ENCODE peak calls at places on chromosome 12, in five cellular contexts. One of them, this sample, is unnamed.

GRCh38 chr12:102298022-102298421 is 100.4 kb upstream of the PMCH start:
- DNase-seq in GM12865: no peak
- DNase-seq in fibroblast of the aortic adventitia: peak
- DNase-seq in MCF 10A: peak
- DNase-seq in tibial nerve: no peak
- DNase-seq in this sample: no peak

GRCh38 chr12:5516781-5517180 is 84.9 kb downstream of the NTF3 start:
- DNase-seq in GM12865: no peak
- DNase-seq in MCF 10A: no peak
- DNase-seq in tibial nerve: no peak
- DNase-seq in fibroblast of the aortic adventitia: no peak
- DNase-seq in this sample: no peak

GRCh38 chr12:68451261-68452091 is 119.3 kb upstream of the MDM1 start:
- DNase-seq in MCF 10A: peak
- DNase-seq in fibroblast of the aortic adventitia: peak
- DNase-seq in GM12865: peak
- DNase-seq in tibial nerve: peak
- DNase-seq in this sample: no peak

GRCh38 chr12:24709201-24709600 is 239.7 kb downstream of the BCAT1 start:
- DNase-seq in MCF 10A: peak
- DNase-seq in GM12865: no peak
- DNase-seq in fibroblast of the aortic adventitia: peak
- DNase-seq in tibial nerve: no peak
- DNase-seq in this sample: no peak

GRCh38 chr12:89648211-89648930 is 60.3 kb downstream of the ATP2B1 start:
- DNase-seq in MCF 10A: no peak
- DNase-seq in tibial nerve: no peak
- DNase-seq in fibroblast of the aortic adventitia: peak
- DNase-seq in GM12865: no peak
- DNase-seq in this sample: no peak

GRCh38 chr12:25884024-25884919 is 74.2 kb upstream of the RASSF8 start:
- DNase-seq in GM12865: no peak
- DNase-seq in fibroblast of the aortic adventitia: no peak
- DNase-seq in tibial nerve: no peak
- DNase-seq in MCF 10A: no peak
- DNase-seq in this sample: no peak

GRCh38 chr12:69840727-69841126 is 15.7 kb downstream of the MYRFL start:
- DNase-seq in tibial nerve: no peak
- DNase-seq in fibroblast of the aortic adventitia: peak
- DNase-seq in GM12865: no peak
- DNase-seq in MCF 10A: no peak
- DNase-seq in this sample: no peak

GRCh38 chr12:8554451-8555195 is 13.9 kb upstream of the CLEC4E start:
- DNase-seq in MCF 10A: peak
- DNase-seq in tibial nerve: no peak
- DNase-seq in GM12865: no peak
- DNase-seq in fibroblast of the aortic adventitia: peak
- DNase-seq in this sample: no peak

GRCh38 chr12:69985656-69986055 is 160.6 kb downstream of the MYRFL start:
- DNase-seq in GM12865: peak
- DNase-seq in MCF 10A: peak
- DNase-seq in fibroblast of the aortic adventitia: no peak
- DNase-seq in tibial nerve: no peak
- DNase-seq in this sample: peak

GRCh38 chr12:109518820-109519665 is 41.6 kb downstream of the UBE3B start:
- DNase-seq in MCF 10A: peak
- DNase-seq in fibroblast of the aortic adventitia: peak
- DNase-seq in GM12865: peak
- DNase-seq in tibial nerve: peak
- DNase-seq in this sample: peak

GRCh38 chr12:32039917-32040575 is 66.6 kb upstream of the BICD1 start:
- DNase-seq in fibroblast of the aortic adventitia: peak
- DNase-seq in GM12865: no peak
- DNase-seq in MCF 10A: no peak
- DNase-seq in tibial nerve: no peak
- DNase-seq in this sample: no peak

GRCh38 chr12:51971679-51972423 is 20.4 kb downstream of the ACVR1B start:
- DNase-seq in GM12865: peak
- DNase-seq in MCF 10A: no peak
- DNase-seq in fibroblast of the aortic adventitia: peak
- DNase-seq in tibial nerve: no peak
- DNase-seq in this sample: no peak

GRCh38 chr12:122852336-122853275 is 17.3 kb downstream of the HIP1R start:
- DNase-seq in MCF 10A: no peak
- DNase-seq in tibial nerve: no peak
- DNase-seq in GM12865: no peak
- DNase-seq in fibroblast of the aortic adventitia: peak
- DNase-seq in this sample: no peak

GRCh38 chr12:53103860-53104305 is 597 bp downstream of the SOAT2 start:
- DNase-seq in tibial nerve: no peak
- DNase-seq in GM12865: peak
- DNase-seq in MCF 10A: no peak
- DNase-seq in fibroblast of the aortic adventitia: no peak
- DNase-seq in this sample: no peak

GRCh38 chr12:62933220-62933870 is 1.6 kb downstream of the PPM1H start:
- DNase-seq in MCF 10A: no peak
- DNase-seq in tibial nerve: no peak
- DNase-seq in GM12865: no peak
- DNase-seq in fibroblast of the aortic adventitia: no peak
- DNase-seq in this sample: peak

GRCh38 chr12:12717586-12718381 is 616 bp downstream of the CDKN1B start:
- DNase-seq in GM12865: no peak
- DNase-seq in tibial nerve: peak
- DNase-seq in MCF 10A: peak
- DNase-seq in fibroblast of the aortic adventitia: peak
- DNase-seq in this sample: peak

GRCh38 chr12:4120316-4120920 is 153.1 kb upstream of the CCND2 start:
- DNase-seq in tibial nerve: no peak
- DNase-seq in GM12865: no peak
- DNase-seq in MCF 10A: no peak
- DNase-seq in fibroblast of the aortic adventitia: no peak
- DNase-seq in this sample: no peak

GRCh38 chr12:82714427-82714826 is 27.7 kb downstream of the TMTC2 start:
- DNase-seq in GM12865: no peak
- DNase-seq in fibroblast of the aortic adventitia: no peak
- DNase-seq in MCF 10A: no peak
- DNase-seq in tibial nerve: no peak
- DNase-seq in this sample: no peak

GRCh38 chr12:20366776-20367409 is 1.4 kb upstream of the PDE3A start:
- DNase-seq in MCF 10A: no peak
- DNase-seq in tibial nerve: no peak
- DNase-seq in fibroblast of the aortic adventitia: no peak
- DNase-seq in GM12865: no peak
- DNase-seq in this sample: no peak

GRCh38 chr12:132379576-132379975 is 50.2 kb upstream of the GALNT9 start:
- DNase-seq in fibroblast of the aortic adventitia: no peak
- DNase-seq in GM12865: no peak
- DNase-seq in MCF 10A: no peak
- DNase-seq in tibial nerve: no peak
- DNase-seq in this sample: no peak
- TF ChIP-seq CTCF in fibroblast of the aortic adventitia: no peak
- TF ChIP-seq CTCF in GM12865: no peak
- TF ChIP-seq CTCF in MCF 10A: no peak
- TF ChIP-seq CTCF in tibial nerve: no peak
- TF ChIP-seq CTCF in this sample: no peak

DNA sequence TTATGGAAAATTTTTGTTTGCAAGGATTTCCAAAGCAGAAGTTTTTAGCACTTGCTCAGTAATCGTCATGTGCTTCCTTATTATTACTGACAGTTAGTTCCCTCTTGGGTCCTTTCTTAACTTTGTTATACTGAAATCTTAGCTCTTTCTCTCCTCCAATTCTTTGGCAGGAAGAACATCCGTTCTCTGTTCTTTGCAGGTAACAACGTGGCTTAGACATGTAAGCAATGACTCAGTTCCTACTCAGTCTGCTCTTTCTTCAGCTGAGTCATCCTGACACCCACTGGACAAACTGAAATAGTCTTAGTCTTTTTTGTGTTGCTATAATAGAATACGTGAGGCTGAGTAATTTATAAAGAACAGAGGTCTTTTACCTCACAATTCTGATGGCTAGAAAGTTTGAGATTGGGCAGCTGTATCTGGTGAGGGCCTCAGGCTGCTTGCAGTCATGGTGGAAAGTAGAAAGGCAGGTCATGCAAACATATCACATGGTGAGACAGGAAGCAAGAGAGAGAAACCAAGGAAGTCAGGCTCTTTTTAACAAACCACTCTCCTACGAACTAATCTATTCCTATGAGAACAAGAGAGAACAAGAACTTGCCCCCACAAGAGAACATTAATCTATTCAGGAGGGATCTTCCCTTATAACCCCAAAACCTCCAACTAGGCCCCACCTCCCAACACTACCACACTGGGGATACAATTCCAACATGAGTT is 49.2 kb downstream of the TESPA1 start:
- DNase-seq in MCF 10A: peak
- DNase-seq in fibroblast of the aortic adventitia: peak
- DNase-seq in tibial nerve: no peak
- DNase-seq in GM12865: peak
- DNase-seq in this sample: no peak
- TF ChIP-seq CTCF in MCF 10A: peak
- TF ChIP-seq CTCF in fibroblast of the aortic adventitia: no peak
- TF ChIP-seq CTCF in tibial nerve: no peak
- TF ChIP-seq CTCF in GM12865: peak
- TF ChIP-seq CTCF in this sample: no peak

DNA sequence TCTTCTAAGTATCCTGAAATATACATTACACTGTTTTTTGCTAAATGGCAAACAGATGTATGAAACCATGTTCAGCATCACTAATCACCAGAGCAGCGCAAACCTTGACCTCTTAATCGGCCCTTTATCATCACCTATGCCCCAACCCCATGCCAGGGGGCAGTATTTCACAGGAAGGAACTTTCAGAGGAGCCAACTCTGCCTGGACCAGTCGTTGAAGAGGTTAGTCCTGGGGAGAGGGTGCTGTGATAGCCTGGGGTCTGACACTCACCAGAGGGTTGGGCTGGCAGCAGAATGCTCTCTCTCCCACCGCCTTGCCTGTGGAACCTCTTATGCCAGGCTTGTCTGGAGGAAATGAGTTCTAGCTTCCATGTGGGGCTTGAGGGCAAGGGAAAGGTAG is 411.7 kb downstream of the TMEM117 start:
- DNase-seq in MCF 10A: no peak
- DNase-seq in tibial nerve: no peak
- DNase-seq in fibroblast of the aortic adventitia: no peak
- DNase-seq in GM12865: no peak
- DNase-seq in this sample: peak
- TF ChIP-seq CTCF in MCF 10A: peak
- TF ChIP-seq CTCF in tibial nerve: no peak
- TF ChIP-seq CTCF in fibroblast of the aortic adventitia: no peak
- TF ChIP-seq CTCF in GM12865: peak
- TF ChIP-seq CTCF in this sample: no peak

DNA sequence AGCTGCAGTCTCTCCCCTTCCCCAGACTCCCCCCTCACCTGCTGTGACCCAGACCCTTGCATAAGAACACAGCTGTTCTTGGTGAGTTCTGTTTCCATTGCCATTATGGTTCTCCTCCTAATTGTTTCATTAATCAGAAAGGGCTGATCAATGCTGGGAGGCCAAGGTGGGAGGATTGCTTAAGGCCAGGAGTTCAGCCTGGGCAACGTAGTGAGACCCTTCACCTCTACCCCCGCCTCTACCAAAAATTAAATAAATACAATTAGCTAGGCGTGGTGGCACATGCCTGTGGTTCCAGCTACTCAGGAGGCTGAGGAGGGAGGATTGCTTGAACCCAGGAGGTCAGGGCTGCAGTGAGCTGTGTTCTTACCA is 17.2 kb upstream of the FAIM2 start:
- DNase-seq in fibroblast of the aortic adventitia: no peak
- DNase-seq in MCF 10A: no peak
- DNase-seq in GM12865: no peak
- DNase-seq in tibial nerve: no peak
- DNase-seq in this sample: no peak
- TF ChIP-seq CTCF in fibroblast of the aortic adventitia: no peak
- TF ChIP-seq CTCF in MCF 10A: no peak
- TF ChIP-seq CTCF in GM12865: no peak
- TF ChIP-seq CTCF in tibial nerve: no peak
- TF ChIP-seq CTCF in this sample: no peak

DNA sequence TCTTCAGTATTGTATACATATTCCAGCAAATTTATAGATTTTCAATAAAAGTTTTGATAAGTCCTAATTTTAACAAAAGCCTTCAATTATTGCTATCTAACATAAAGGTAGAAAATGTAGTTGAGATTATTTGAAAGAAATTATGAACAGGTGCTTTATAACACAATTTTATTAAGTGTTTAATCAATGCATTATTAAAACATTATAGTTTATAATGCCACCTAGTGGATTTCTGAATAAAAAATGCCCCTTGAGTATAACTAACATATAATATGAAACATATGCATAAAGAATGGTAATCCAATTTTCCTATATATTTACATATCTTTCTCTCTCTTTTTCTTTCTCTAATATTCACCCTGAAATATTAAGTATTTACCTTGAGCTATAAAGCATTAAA is 515.3 kb downstream of the SLC6A15 start:
- DNase-seq in fibroblast of the aortic adventitia: peak
- DNase-seq in MCF 10A: peak
- DNase-seq in tibial nerve: no peak
- DNase-seq in GM12865: no peak
- DNase-seq in this sample: no peak
- TF ChIP-seq CTCF in fibroblast of the aortic adventitia: no peak
- TF ChIP-seq CTCF in MCF 10A: peak
- TF ChIP-seq CTCF in tibial nerve: no peak
- TF ChIP-seq CTCF in GM12865: no peak
- TF ChIP-seq CTCF in this sample: no peak